ENCODE peak calls at places on chromosomes 11 and 22, in seven cellular contexts. T is heart right ventricle; F is IMR-90; W is GM06990; X is uterus; H is transverse colon; I is CD8-positive, alpha-beta memory T cell. M is an unnamed sample.
A peak's percentile ranks its signal among the peaks of the same experiment; 100 is the strongest.

GRCh38 chr11:7413961-7414728 is 71.2 kb upstream of the OLFML1 start:
- DNase-seq in T (no peak), F (no peak), W (no peak), X (no peak), H (no peak), I (no peak), M (no peak)

GRCh38 chr11:126307706-126308105 is 3.8 kb downstream of the DCPS start:
- DNase-seq in T (no peak), F (peak; percentile 58), W (no peak), X (no peak), H (no peak), I (no peak), M (no peak)

GRCh38 chr11:8531312-8531711 is 62.7 kb downstream of the STK33 start:
- DNase-seq in T (peak; percentile 30), F (no peak), W (peak; percentile 3), X (no peak), H (no peak), I (no peak), M (no peak)

GRCh38 chr11:58626915-58627483 is 4.5 kb downstream of the CNTF start:
- DNase-seq in T (no peak), F (peak; percentile 6), W (no peak), X (no peak), H (no peak), I (no peak), M (no peak)

GRCh38 chr11:130449996-130450419 is 1.6 kb downstream of the ADAMTS15 start:
- DNase-seq in T (peak; percentile 87), F (peak; percentile 82), W (no peak), X (peak; percentile 75), H (peak; percentile 77), I (no peak), M (peak; percentile 92)

GRCh38 chr22:43945632-43946390 is 9.4 kb upstream of the SAMM50 start:
- DNase-seq in T (peak; percentile 53), F (peak; percentile 59), W (peak; percentile 47), X (peak; percentile 25), H (peak; percentile 70), I (peak; percentile 39), M (no peak)

GRCh38 chr11:19032990-19033389 is 27.5 kb downstream of the MRGPRX2 start:
- DNase-seq in T (no peak), F (no peak), W (no peak), X (no peak), H (no peak), I (no peak), M (no peak)

GRCh38 chr22:20591660-20592310 is 84.4 kb downstream of the MED15 start:
- DNase-seq in T (no peak), F (peak; percentile 13), W (no peak), X (no peak), H (no peak), I (no peak), M (no peak)

GRCh38 chr22:24333301-24333700 is 62.7 kb downstream of the SPECC1L start:
- DNase-seq in T (no peak), F (peak; percentile 90), W (no peak), X (no peak), H (no peak), I (no peak), M (no peak)

GRCh38 chr11:1077033-1077416 is 2.4 kb downstream of the MUC2 start:
- DNase-seq in T (no peak), F (no peak), W (no peak), X (no peak), H (no peak), I (no peak), M (peak; percentile 59)

GRCh38 chr11:70032943-70033710 is 45.0 kb upstream of the ANO1 start:
- DNase-seq in T (no peak), F (no peak), W (no peak), X (no peak), H (no peak), I (no peak), M (no peak)

GRCh38 chr11:69377953-69378302 is 84.0 kb downstream of the MYEOV start:
- DNase-seq in T (no peak), F (no peak), W (no peak), X (no peak), H (no peak), I (no peak), M (peak; percentile 55)

GRCh38 chr11:87038235-87038960 is 664 bp downstream of the TMEM135 start:
- DNase-seq in T (no peak), F (no peak), W (no peak), X (no peak), H (no peak), I (no peak), M (no peak)

GRCh38 chr11:78420255-78420764 is 2.7 kb upstream of the GAB2 start:
- DNase-seq in T (peak; percentile 68), F (peak; percentile 88), W (no peak), X (peak; percentile 83), H (peak; percentile 72), I (peak; percentile 26), M (peak; percentile 86)

GRCh38 chr11:3849297-3849874 is 6.1 kb upstream of the STIM1 start:
- DNase-seq in T (no peak), F (peak; percentile 41), W (no peak), X (no peak), H (no peak), I (peak; percentile 63), M (no peak)

GRCh38 chr11:37914859-37915258 is 1316.8 kb upstream of the RAG2 start:
- DNase-seq in T (no peak), F (no peak), W (no peak), X (no peak), H (no peak), I (no peak), M (no peak)

GRCh38 chr22:38860291-38861169 is 11.5 kb downstream of the CBX6 start:
- DNase-seq in T (no peak), F (no peak), W (no peak), X (no peak), H (no peak), I (no peak), M (peak; percentile 68)

DNA sequence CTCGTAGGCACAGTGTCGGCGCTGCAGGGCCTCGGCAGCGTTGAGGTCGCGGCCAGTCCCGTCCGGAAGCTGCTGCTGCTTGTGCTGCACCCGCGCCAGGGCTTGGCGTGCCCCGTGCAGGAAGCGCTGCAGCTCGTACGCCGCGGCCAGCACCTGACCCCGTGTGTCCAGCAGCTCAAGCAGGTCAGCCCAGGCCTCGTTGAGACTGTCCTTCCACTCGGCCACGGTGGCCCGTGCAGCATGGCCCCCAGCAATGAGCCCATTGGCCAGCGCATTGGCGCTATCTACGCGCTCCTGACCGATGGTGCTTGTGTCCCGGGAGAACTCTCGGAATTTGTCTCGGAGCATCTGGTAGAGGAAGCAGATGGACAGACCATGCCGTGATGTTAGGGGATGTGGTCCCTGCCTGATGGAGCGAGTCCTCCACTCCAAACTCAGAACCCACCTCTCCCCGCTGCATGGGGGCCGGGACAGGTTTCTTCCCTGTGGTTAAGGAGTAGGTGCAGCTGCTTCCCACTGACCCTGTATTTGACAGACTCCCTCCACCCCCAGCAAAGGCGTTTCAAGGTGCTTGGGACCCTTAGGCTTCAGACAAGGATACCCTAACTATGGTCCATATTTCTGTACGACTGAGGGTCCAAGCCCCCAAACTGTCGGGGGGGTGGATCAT is 13.8 kb upstream of the RBM4B start:
- DNase-seq in T (no peak), F (no peak), W (no peak), X (no peak), H (no peak), I (no peak), M (no peak)
- H3K36me3 ChIP-seq in T (no peaks in the 10 kb centered on the region), F (no peaks in the 10 kb centered on the region), W (no peaks in the 10 kb centered on the region), X (no peaks in the 10 kb centered on the region), H (no peaks in the 10 kb centered on the region), I (no peaks in the 10 kb centered on the region), M (no peaks in the 10 kb centered on the region)

GRCh38 chr22:46240073-46240472 is 10.0 kb downstream of the CDPF1 start:
- DNase-seq in T (no peak), F (no peak), W (no peak), X (no peak), H (no peak), I (no peak), M (no peak)
- H3K36me3 ChIP-seq in T (peaks cover 71% of the 10 kb centered on the region), F (peaks cover 31% of the 10 kb centered on the region), W (peaks cover 5% of the 10 kb centered on the region), X (no peaks in the 10 kb centered on the region), H (peaks cover 9% of the 10 kb centered on the region), I (no peaks in the 10 kb centered on the region), M (peaks cover 3% of the 10 kb centered on the region)

GRCh38 chr22:36056980-36057379 is 28.4 kb upstream of the RBFOX2 start:
- DNase-seq in T (no peak), F (peak; percentile 56), W (no peak), X (no peak), H (no peak), I (no peak), M (no peak)
- H3K36me3 ChIP-seq in T (no peaks in the 10 kb centered on the region), F (no peaks in the 10 kb centered on the region), W (no peaks in the 10 kb centered on the region), X (no peaks in the 10 kb centered on the region), H (no peaks in the 10 kb centered on the region), I (no peaks in the 10 kb centered on the region), M (no peaks in the 10 kb centered on the region)

DNA sequence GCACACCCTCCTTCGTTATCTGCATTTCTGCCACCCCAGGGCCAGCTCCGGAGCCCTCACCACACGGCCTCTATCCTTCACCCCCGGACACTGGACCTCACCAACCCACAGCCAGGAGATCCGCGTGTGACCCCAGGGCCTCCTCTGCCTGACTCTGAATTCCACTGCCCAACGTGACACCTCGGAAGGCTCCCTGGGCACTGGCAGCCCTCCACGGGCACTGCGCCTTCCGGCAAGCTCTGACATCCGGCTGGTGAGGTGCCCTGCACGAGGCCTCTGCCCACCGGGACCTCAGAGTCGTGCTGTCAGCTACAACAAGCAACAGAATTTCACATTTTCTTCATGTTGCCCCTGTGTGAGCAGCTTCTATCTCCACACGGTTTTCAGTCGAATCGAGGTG is 148.3 kb downstream of the CRYBB2 start:
- DNase-seq in T (no peak), F (no peak), W (no peak), X (no peak), H (no peak), I (no peak), M (no peak)
- H3K36me3 ChIP-seq in T (peaks cover 10% of the 10 kb centered on the region), F (peaks cover 7% of the 10 kb centered on the region), W (peaks cover 2% of the 10 kb centered on the region), X (no peaks in the 10 kb centered on the region), H (no peaks in the 10 kb centered on the region), I (no peaks in the 10 kb centered on the region), M (peaks cover 9% of the 10 kb centered on the region)

GRCh38 chr22:19067696-19068348 is 54.4 kb downstream of the DGCR2 start:
- DNase-seq in T (no peak), F (no peak), W (no peak), X (no peak), H (no peak), I (no peak), M (peak; percentile 48)
- H3K36me3 ChIP-seq in T (peaks cover 91% of the 10 kb centered on the region), F (peaks cover 31% of the 10 kb centered on the region), W (peaks cover 33% of the 10 kb centered on the region), X (no peaks in the 10 kb centered on the region), H (peaks cover 33% of the 10 kb centered on the region), I (peaks cover 60% of the 10 kb centered on the region), M (peaks cover 17% of the 10 kb centered on the region)

GRCh38 chr22:31425331-31426050 is 26.1 kb downstream of the DRG1 start:
- DNase-seq in T (no peak), F (peak; percentile 12), W (no peak), X (no peak), H (no peak), I (no peak), M (no peak)
- H3K36me3 ChIP-seq in T (peaks cover 100% of the 10 kb centered on the region), F (peaks cover 55% of the 10 kb centered on the region), W (peaks cover 5% of the 10 kb centered on the region), X (no peaks in the 10 kb centered on the region), H (peaks cover 78% of the 10 kb centered on the region), I (peaks cover 50% of the 10 kb centered on the region), M (peaks cover 100% of the 10 kb centered on the region)

GRCh38 chr11:15136166-15136565 is 21.4 kb downstream of the INSC start:
- DNase-seq in T (no peak), F (no peak), W (no peak), X (no peak), H (no peak), I (no peak), M (no peak)
- H3K36me3 ChIP-seq in T (no peaks in the 10 kb centered on the region), F (no peaks in the 10 kb centered on the region), W (no peaks in the 10 kb centered on the region), X (no peaks in the 10 kb centered on the region), H (no peaks in the 10 kb centered on the region), I (no peaks in the 10 kb centered on the region), M (no peaks in the 10 kb centered on the region)

GRCh38 chr22:35531202-35531601 is 9.4 kb upstream of the RASD2 start:
- DNase-seq in T (no peak), F (no peak), W (no peak), X (no peak), H (no peak), I (no peak), M (no peak)
- H3K36me3 ChIP-seq in T (no peaks in the 10 kb centered on the region), F (no peaks in the 10 kb centered on the region), W (no peaks in the 10 kb centered on the region), X (no peaks in the 10 kb centered on the region), H (no peaks in the 10 kb centered on the region), I (no peaks in the 10 kb centered on the region), M (no peaks in the 10 kb centered on the region)